ENCODE peak calls at places on chromosomes 16 and 17, in five cellular contexts. J is body of pancreas; N is activated CD4-positive, alpha-beta T cell treated with anti-CD3 and anti-CD28 coated beads, Interleukin-2, amount 50 U/mL, for 48 hours; B is AG20443; S is NCI-H1417. M is an unnamed sample.

GRCh38 chr17:55567240-55568216 is 56.3 kb upstream of the SMIM36 start:
- DNase-seq in J (no peak), S (no peak), N (no peak), B (no peak), M (peak)

GRCh38 chr16:69741519-69741918 is 13.2 kb downstream of the NOB1 start:
- DNase-seq in N (no peak), S (no peak), B (no peak), J (no peak), M (no peak)

GRCh38 chr17:13919818-13920217 is 149.5 kb upstream of the COX10 start:
- DNase-seq in N (no peak), S (no peak), J (no peak), B (no peak), M (peak)

GRCh38 chr16:54325616-54326265 is 39.2 kb upstream of the IRX3 start:
- DNase-seq in B (no peak), N (no peak), J (no peak), S (no peak), M (peak)

GRCh38 chr17:75561927-75562603 is 25.5 kb upstream of the MYO15B start:
- DNase-seq in N (no peak), J (no peak), B (peak), S (no peak), M (peak)

GRCh38 chr17:40073454-40074174 is 10.8 kb downstream of the THRA start:
- DNase-seq in N (no peak), B (no peak), S (no peak), J (no peak), M (no peak)

GRCh38 chr16:66357523-66357928 is 9.0 kb upstream of the CDH5 start:
- DNase-seq in J (peak), B (peak), S (peak), N (peak), M (peak)

GRCh38 chr16:783404-784161 is 4.6 kb downstream of the RPUSD1 start:
- DNase-seq in B (peak), N (no peak), S (no peak), J (peak), M (peak)

GRCh38 chr17:27906238-27906603 is 13.1 kb upstream of the LYRM9 start:
- DNase-seq in S (peak), J (no peak), N (no peak), B (no peak), M (no peak)

GRCh38 chr17:81398855-81399451 is 3.7 kb downstream of the BAHCC1 start:
- DNase-seq in N (no peak), J (no peak), B (no peak), S (no peak), M (no peak)

GRCh38 chr16:11783319-11784047 is 13.6 kb downstream of the ZC3H7A start:
- DNase-seq in J (no peak), N (peak), B (peak), S (no peak), M (no peak)

GRCh38 chr17:80807014-80807413 is 184.6 kb upstream of the CHMP6 start:
- DNase-seq in N (no peak), J (no peak), S (no peak), B (no peak), M (no peak)

GRCh38 chr16:23377071-23377931 is 75.2 kb downstream of the SCNN1B start:
- DNase-seq in B (no peak), J (no peak), N (no peak), S (no peak), M (no peak)

GRCh38 chr17:68097161-68097805 is 61.7 kb downstream of the KPNA2 start:
- DNase-seq in J (no peak), B (no peak), S (no peak), N (no peak), M (no peak)

GRCh38 chr16:83956336-83957289 is 3.6 kb downstream of the OSGIN1 start:
- DNase-seq in B (peak), J (peak), S (peak), N (peak), M (peak)

GRCh38 chr17:21058098-21058893 is 15.5 kb upstream of the USP22 start:
- DNase-seq in N (no peak), B (peak), J (no peak), S (no peak), M (no peak)

GRCh38 chr17:78316867-78317816 is 42.7 kb downstream of the SOCS3 start:
- DNase-seq in B (no peak), J (no peak), S (no peak), N (peak), M (no peak)

GRCh38 chr17:50423553-50424159 is 2.4 kb upstream of the ACSF2 start:
- DNase-seq in S (peak), B (peak), N (no peak), J (peak), M (peak)

GRCh38 chr17:48749621-48750553 is 21.3 kb upstream of the HOXB13 start:
- DNase-seq in B (no peak), J (no peak), N (no peak), S (no peak), M (no peak)

GRCh38 chr16:80656161-80656560 is 115.4 kb downstream of the DYNLRB2 start:
- DNase-seq in B (no peak), S (no peak), J (no peak), N (no peak), M (no peak)

GRCh38 chr17:79892457-79893236 is 53.4 kb upstream of the CBX4 start:
- DNase-seq in S (peak), B (no peak), J (no peak), N (no peak), M (peak)

GRCh38 chr17:77961741-77962140 is 3.2 kb downstream of the TNRC6C start:
- DNase-seq in N (no peak), J (no peak), B (no peak), S (no peak), M (no peak)

GRCh38 chr17:55693244-55694216 is 29.1 kb downstream of the TMEM100 start:
- DNase-seq in J (no peak), N (no peak), S (no peak), B (peak), M (no peak)

GRCh38 chr16:87126403-87127025 is 190.7 kb downstream of the C16orf95 start:
- DNase-seq in S (no peak), B (no peak), N (no peak), J (no peak), M (no peak)

GRCh38 chr17:63086483-63087185 is 120.6 kb downstream of the TANC2 start:
- DNase-seq in S (no peak), J (no peak), N (no peak), B (no peak), M (peak)

GRCh38 chr16:65005696-65006095 is 116.2 kb downstream of the CDH11 start:
- DNase-seq in J (no peak), N (no peak), S (no peak), B (no peak), M (no peak)

GRCh38 chr17:39627717-39628516 is 1.2 kb downstream of the PPP1R1B start:
- DNase-seq in J (no peak), S (peak), B (no peak), N (no peak), M (no peak)

GRCh38 chr16:69469807-69470561 is 45.6 kb downstream of the CYB5B start:
- DNase-seq in J (no peak), N (peak), S (no peak), B (no peak), M (no peak)

GRCh38 chr16:12025926-12026325 is 49.4 kb downstream of the SNX29 start:
- DNase-seq in J (no peak), N (no peak), B (no peak), S (no peak), M (no peak)